ENCODE peak calls at places on chromosomes 3 and 15, in five cellular contexts. T, A, M, L and D are unnamed samples.

GRCh38 chr3:195839260-195840010 is 27.7 kb upstream of the MUC4 start:
- DNase-seq in T (no peak), A (no peak), M (no peak), L (no peak), D (no peak)

GRCh38 chr3:160027541-160028195 is 39.0 kb downstream of the IL12A start:
- DNase-seq in T (peak; percentile 61), A (no peak), M (peak; percentile 46), L (no peak), D (no peak)

GRCh38 chr3:193207290-193207689 is 33.7 kb upstream of the PLAAT1 start:
- DNase-seq in T (no peak), A (no peak), M (no peak), L (no peak), D (no peak)

GRCh38 chr3:66036586-66037061 is 2.1 kb downstream of the MAGI1 start:
- DNase-seq in T (no peak), A (no peak), M (no peak), L (no peak), D (no peak)

GRCh38 chr15:20346082-20346805 is 195.4 kb downstream of the GOLGA6L6 start:
- DNase-seq in T (peak; percentile 52), A (no peak), M (no peak), L (no peak), D (no peak)

GRCh38 chr3:41328916-41329315 is 129.6 kb downstream of the CTNNB1 start:
- DNase-seq in T (no peak), A (no peak), M (no peak), L (no peak), D (no peak)

GRCh38 chr3:190120161-190121060 is at the start of gene P3H2:
- DNase-seq in T (peak; percentile 82), A (peak; percentile 66), M (peak; percentile 82), L (no peak), D (peak; percentile 13)

GRCh38 chr3:153621988-153622387 is 460.0 kb downstream of the RAP2B start:
- DNase-seq in T (peak; percentile 29), A (no peak), M (no peak), L (no peak), D (no peak)

GRCh38 chr3:23964537-23964936 is 19.5 kb downstream of the NR1D2 start:
- DNase-seq in T (no peak), A (no peak), M (no peak), L (no peak), D (no peak)

GRCh38 chr3:73804204-73804603 is 179.5 kb upstream of the PDZRN3 start:
- DNase-seq in T (no peak), A (no peak), M (no peak), L (no peak), D (no peak)

GRCh38 chr15:48984021-48984420 is 20.3 kb upstream of the SHC4 start:
- DNase-seq in T (no peak), A (no peak), M (no peak), L (no peak), D (no peak)

GRCh38 chr15:85889956-85890619 is 95.4 kb upstream of the KLHL25 start:
- DNase-seq in T (no peak), A (no peak), M (no peak), L (no peak), D (no peak)

GRCh38 chr3:162629372-162629771 is 1132.8 kb downstream of the OTOL1 start:
- DNase-seq in T (no peak), A (no peak), M (no peak), L (no peak), D (no peak)

GRCh38 chr15:51162865-51163762 is 68.4 kb upstream of the TNFAIP8L3 start:
- DNase-seq in T (peak; percentile 83), A (peak; percentile 45), M (peak; percentile 43), L (peak; percentile 32), D (peak; percentile 17)

GRCh38 chr3:151268267-151269235 is 9.8 kb downstream of the P2RY14 start:
- DNase-seq in T (peak; percentile 7), A (no peak), M (no peak), L (no peak), D (peak; percentile 53)

GRCh38 chr15:96053039-96054021 is 277.2 kb upstream of the NR2F2 start:
- DNase-seq in T (no peak), A (peak; percentile 22), M (no peak), L (no peak), D (no peak)